ENCODE peak calls at places on chromosomes 11 and 22, in four cellular contexts. E is GM12878, P is K562, F is HL-60. C is an unnamed sample.

GRCh38 chr22:50112151-50113118 is 22.6 kb downstream of the MOV10L1 start:
- DNase-seq in E (no peak), P (no peak), F (peak), C (no peak)

GRCh38 chr11:1557904-1558831 is 13.9 kb downstream of the DUSP8 start:
- DNase-seq in E (no peak), P (no peak), F (no peak), C (no peak)

GRCh38 chr11:8793114-8793777 is 110.7 kb downstream of the RPL27A start:
- DNase-seq in E (no peak), P (no peak), F (peak), C (no peak)

GRCh38 chr11:133181066-133181465 is 351.2 kb downstream of the OPCML start:
- DNase-seq in E (no peak), P (no peak), F (no peak), C (no peak)

GRCh38 chr22:29203883-29204282 is 1.8 kb upstream of the EMID1 start:
- DNase-seq in E (no peak), P (no peak), F (no peak), C (no peak)

GRCh38 chr11:21634491-21634890 is 558.4 kb upstream of the ANO5 start:
- DNase-seq in E (no peak), P (no peak), F (no peak), C (no peak)

GRCh38 chr22:29277927-29278326 is 9.9 kb downstream of the EWSR1 start:
- DNase-seq in E (no peak), P (no peak), F (no peak), C (no peak)

GRCh38 chr11:124581817-124582216 is 12.0 kb downstream of the OR8A1 start:
- DNase-seq in E (no peak), P (peak), F (no peak), C (no peak)

GRCh38 chr22:25759825-25760231 is 17.8 kb downstream of the MYO18B start:
- DNase-seq in E (no peak), P (peak), F (peak), C (no peak)

GRCh38 chr11:38095268-38095667 is 1497.2 kb upstream of the RAG2 start:
- DNase-seq in E (no peak), P (no peak), F (no peak), C (no peak)

GRCh38 chr11:56214537-56214936 is 19.5 kb downstream of the OR5T2 start:
- DNase-seq in E (no peak), P (no peak), F (no peak), C (no peak)

GRCh38 chr11:94586978-94587377 is 19.8 kb downstream of the PIWIL4 start:
- DNase-seq in E (no peak), P (no peak), F (no peak), C (no peak)

GRCh38 chr11:125148011-125148410 is 16.5 kb upstream of the PKNOX2 start:
- DNase-seq in E (no peak), P (no peak), F (no peak), C (no peak)

GRCh38 chr11:71420455-71421241 is 27.5 kb downstream of the DHCR7 start:
- DNase-seq in E (peak), P (peak), F (peak), C (no peak)

GRCh38 chr22:34427436-34427835 is 507.2 kb upstream of the LARGE1 start:
- DNase-seq in E (no peak), P (no peak), F (no peak), C (no peak)

GRCh38 chr22:23386245-23386631 is 193.9 kb downstream of the IGLL1 start:
- DNase-seq in E (no peak), P (no peak), F (no peak), C (no peak)

GRCh38 chr11:123351375-123351774 is 78.7 kb upstream of the GRAMD1B start:
- DNase-seq in E (no peak), P (no peak), F (no peak), C (no peak)

GRCh38 chr11:131661137-131661536 is 290.7 kb downstream of the NTM start:
- DNase-seq in E (no peak), P (no peak), F (no peak), C (no peak)

GRCh38 chr11:65868907-65869306 is 3.7 kb downstream of the EFEMP2 start:
- DNase-seq in E (no peak), P (no peak), F (no peak), C (no peak)

GRCh38 chr22:17191163-17191562 is 28.1 kb downstream of the ADA2 start:
- DNase-seq in E (no peak), P (no peak), F (no peak), C (no peak)

GRCh38 chr11:86627776-86628455 is 44.5 kb downstream of the ME3 start:
- DNase-seq in E (no peak), P (no peak), F (no peak), C (no peak)

GRCh38 chr11:6427516-6427915 is 8.6 kb upstream of the APBB1 start:
- DNase-seq in E (no peak), P (no peak), F (no peak), C (no peak)

GRCh38 chr22:24109649-24110048 is 71.6 kb upstream of the SUSD2 start:
- DNase-seq in E (no peak), P (no peak), F (no peak), C (no peak)

GRCh38 chr22:31141551-31141950 is 1.2 kb upstream of the PLA2G3 start:
- DNase-seq in E (no peak), P (no peak), F (no peak), C (no peak)

GRCh38 chr11:45176996-45177395 is 30.6 kb downstream of the PRDM11 start:
- DNase-seq in E (no peak), P (no peak), F (no peak), C (no peak)

DNA sequence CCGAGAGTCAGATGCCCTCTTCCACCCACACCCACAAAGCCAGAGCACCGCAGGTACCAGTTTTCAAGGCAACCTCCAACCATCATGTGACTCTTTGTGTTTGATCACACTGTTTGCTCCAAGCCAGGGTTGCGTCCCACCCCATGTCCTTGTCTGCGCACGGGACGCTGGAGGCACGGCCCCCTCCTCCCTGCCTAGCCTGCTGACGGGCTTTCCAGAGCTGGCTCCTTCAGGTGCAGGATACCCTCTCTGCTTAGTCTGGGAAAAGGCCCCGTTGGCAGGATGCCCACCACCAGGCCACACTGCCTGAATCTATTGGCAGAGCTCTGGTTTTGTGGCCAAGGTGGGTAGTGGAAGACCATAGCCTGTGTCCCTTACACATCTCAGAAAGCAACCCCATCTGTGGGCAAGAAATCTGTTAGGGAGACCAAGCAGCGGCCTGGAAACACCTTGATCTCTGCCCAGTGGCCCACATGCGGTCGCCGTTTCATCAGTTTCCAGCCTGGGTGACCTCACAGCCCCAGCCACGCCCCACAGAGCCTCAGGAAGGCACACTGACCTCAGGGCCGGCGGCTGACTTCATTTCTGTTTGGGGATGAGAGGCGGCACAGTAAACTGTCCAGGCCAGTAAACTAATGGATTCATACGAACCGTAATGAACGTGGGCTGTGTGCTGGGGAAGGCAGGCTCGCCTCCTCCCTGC is 25.9 kb downstream of the CDPF1 start:
- DNase-seq in E (no peak), P (no peak), F (no peak), C (no peak)
- TF ChIP-seq SPI1 in E (no peak), P (no peak), F (no peak), C (no peak)

GRCh38 chr11:88196393-88196792 is 21.1 kb upstream of the RAB38 start:
- DNase-seq in E (no peak), P (no peak), F (no peak), C (no peak)

GRCh38 chr11:88193278-88193677 is 18.0 kb upstream of the RAB38 start:
- DNase-seq in E (no peak), P (no peak), F (no peak), C (no peak)

GRCh38 chr11:88195908-88196307 is 20.7 kb upstream of the RAB38 start:
- DNase-seq in E (no peak), P (no peak), F (no peak), C (no peak)

DNA sequence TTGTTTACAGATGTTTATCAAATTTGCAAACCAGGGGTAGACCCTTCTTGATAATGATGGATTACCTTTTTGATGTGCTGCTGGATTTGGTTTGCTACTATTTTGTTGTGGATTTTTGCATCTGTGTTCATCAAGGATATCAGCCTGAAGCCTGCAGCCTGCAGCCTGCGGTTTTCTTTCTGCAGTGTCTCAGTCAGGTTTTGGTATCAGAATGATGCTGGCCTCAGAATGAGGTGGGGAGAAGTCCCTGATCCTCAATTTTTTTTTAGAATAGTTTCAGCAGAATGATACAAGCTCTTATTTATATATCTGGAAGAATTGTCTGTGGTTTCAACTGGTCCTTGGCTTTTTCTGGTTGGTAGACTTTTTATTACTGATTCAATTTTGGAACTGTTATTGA is 19.7 kb upstream of the RAB38 start:
- DNase-seq in E (no peak), P (no peak), F (no peak), C (no peak)
- TF ChIP-seq SPI1 in E (peak), P (no peak), F (no peak), C (peak)

GRCh38 chr11:70299636-70300035 is 29.1 kb downstream of the PPFIA1 start:
- DNase-seq in E (no peak), P (no peak), F (no peak), C (no peak)
- TF ChIP-seq SPI1 in E (no peak), P (no peak), F (no peak), C (no peak)

DNA sequence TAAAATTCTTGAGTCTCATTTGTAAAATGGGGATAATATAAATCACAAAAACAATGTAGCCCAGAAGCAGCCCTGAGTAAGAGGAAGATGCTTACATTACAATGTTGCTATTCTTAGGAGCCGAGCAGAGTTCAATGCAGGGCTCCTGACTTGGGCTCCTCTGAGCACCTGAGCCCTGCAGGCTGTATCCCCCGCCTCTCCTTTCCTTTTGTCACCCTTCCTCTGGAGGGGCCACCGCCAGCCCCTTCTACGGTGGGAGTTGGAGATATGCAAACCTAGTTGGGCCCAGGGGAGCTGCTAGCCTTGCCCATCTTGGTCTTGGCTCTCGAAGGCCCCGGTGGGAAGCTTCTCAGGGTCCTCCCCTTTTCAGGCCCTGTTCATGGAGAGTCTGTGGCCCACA is 8.3 kb upstream of the CSNK1E start:
- DNase-seq in E (no peak), P (no peak), F (no peak), C (no peak)
- TF ChIP-seq SPI1 in E (no peak), P (no peak), F (no peak), C (no peak)

GRCh38 chr11:73649206-73649605 is 2.8 kb downstream of the PLEKHB1 start:
- DNase-seq in E (no peak), P (no peak), F (no peak), C (no peak)

GRCh38 chr11:73645570-73645969 is 811 bp upstream of the PLEKHB1 start:
- DNase-seq in E (no peak), P (no peak), F (peak), C (no peak)

GRCh38 chr11:73647459-73648100 is 1.2 kb downstream of the PLEKHB1 start:
- DNase-seq in E (peak), P (peak), F (peak), C (peak)

GRCh38 chr11:73648629-73649046 is 2.3 kb downstream of the PLEKHB1 start:
- DNase-seq in E (no peak), P (no peak), F (no peak), C (no peak)

DNA sequence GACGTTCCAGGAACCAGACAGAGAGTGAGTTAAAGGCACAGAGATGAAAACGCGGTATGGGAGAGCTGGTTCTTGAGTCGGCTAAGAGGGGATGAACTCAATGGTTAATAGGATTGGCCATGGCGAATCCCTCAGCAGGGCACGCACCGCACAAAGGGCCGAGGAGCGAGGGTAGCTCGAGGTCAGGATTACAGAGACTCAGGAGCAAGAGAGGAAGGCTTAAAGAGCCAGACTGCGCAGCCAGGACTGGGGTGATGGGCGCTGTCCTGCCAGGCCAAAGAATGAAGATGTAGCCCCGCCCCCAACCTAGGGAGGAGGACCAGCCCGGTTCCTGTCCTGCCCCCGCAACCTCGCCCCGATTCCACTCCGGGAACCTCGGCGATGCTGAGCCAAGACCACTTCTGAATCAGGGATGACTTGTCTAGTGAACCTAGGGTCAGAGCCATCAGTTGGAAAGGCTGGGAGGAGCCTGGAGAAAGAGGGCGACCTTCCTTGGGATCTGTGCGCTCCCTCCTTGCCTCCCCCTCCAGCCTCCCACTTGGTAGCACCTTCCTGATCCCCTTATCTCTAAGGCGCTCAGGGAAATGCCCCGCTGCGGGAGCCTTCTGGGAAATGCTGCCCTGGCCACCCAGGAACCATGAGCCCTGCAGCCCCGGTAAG is at the start of gene PLEKHB1:
- DNase-seq in E (no peak), P (no peak), F (no peak), C (no peak)
- TF ChIP-seq SPI1 in E (no peak), P (no peak), F (no peak), C (no peak)

DNA sequence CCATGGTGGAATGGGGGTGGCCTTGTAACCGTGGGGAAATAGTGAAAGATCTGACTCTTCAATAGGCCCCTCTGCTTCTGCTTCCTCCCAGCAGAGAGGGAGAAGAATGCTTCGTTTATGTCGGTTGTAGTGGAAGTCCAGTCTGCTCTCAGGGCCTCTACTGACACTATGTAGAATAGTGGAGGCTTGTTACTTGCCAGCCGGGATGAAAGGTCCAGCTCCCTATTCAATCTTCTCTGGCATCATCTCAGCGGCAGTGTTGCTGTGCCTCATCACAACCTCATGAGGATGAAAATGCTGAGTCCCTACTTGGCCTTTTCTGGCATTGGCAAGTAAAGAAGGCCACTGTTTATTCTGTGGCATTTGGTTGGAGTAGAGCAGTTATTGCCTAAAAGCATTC is 820.9 kb upstream of the TENM4 start:
- DNase-seq in E (no peak), P (no peak), F (no peak), C (no peak)
- TF ChIP-seq SPI1 in E (no peak), P (no peak), F (no peak), C (no peak)

DNA sequence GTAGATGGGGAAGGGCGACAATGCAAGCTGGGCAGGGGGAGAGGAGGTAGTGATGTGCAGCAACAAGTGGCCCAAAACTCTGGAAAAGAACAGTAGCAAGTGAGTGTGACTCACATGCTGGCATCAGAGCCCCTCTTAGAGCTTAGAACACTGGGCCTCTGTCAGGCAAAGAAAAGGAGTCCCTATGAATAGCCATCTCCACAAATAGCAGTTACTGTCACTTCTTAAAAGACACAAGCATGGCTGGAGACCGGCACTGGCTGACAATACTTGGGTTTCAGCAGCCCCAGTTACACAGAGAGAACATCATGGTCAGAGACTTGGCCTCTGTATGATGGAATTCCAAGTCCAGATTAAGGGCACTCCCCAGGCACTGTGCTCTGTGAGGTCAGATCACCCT is 58.2 kb downstream of the PRCP start:
- DNase-seq in E (no peak), P (no peak), F (no peak), C (no peak)
- TF ChIP-seq SPI1 in E (no peak), P (no peak), F (no peak), C (no peak)

C was measured in GM12891.